ENCODE peak calls at places on chromosomes 12 and 14, in ten cellular contexts. One of them, this sample, is unnamed.

GRCh38 chr14:99731536-99732435 is 47.7 kb downstream of the CYP46A1 start:
- DNase-seq in mesothelial cell of epicardium: peak; percentile 17
- DNase-seq in tibial nerve: peak; percentile 40
- DNase-seq in AG04450: no peak
- DNase-seq in PC-3: no peak
- DNase-seq in astrocyte of the spinal cord: no peak
- DNase-seq in choroid plexus epithelial cell: no peak
- DNase-seq in transverse colon: peak; percentile 11
- DNase-seq in neural crest cell: no peak
- DNase-seq in sigmoid colon: peak; percentile 74
- DNase-seq in this sample: no peak

GRCh38 chr12:110159671-110160245 is 35.6 kb downstream of the IFT81 start:
- DNase-seq in mesothelial cell of epicardium: no peak
- DNase-seq in tibial nerve: no peak
- DNase-seq in AG04450: no peak
- DNase-seq in PC-3: no peak
- DNase-seq in astrocyte of the spinal cord: no peak
- DNase-seq in choroid plexus epithelial cell: no peak
- DNase-seq in transverse colon: no peak
- DNase-seq in neural crest cell: no peak
- DNase-seq in sigmoid colon: no peak
- DNase-seq in this sample: no peak

GRCh38 chr12:269216-269615 is 6.6 kb upstream of the SLC6A13 start:
- DNase-seq in mesothelial cell of epicardium: no peak
- DNase-seq in tibial nerve: peak; percentile 18
- DNase-seq in AG04450: no peak
- DNase-seq in PC-3: no peak
- DNase-seq in astrocyte of the spinal cord: peak; percentile 82
- DNase-seq in choroid plexus epithelial cell: peak; percentile 79
- DNase-seq in transverse colon: no peak
- DNase-seq in neural crest cell: no peak
- DNase-seq in sigmoid colon: no peak
- DNase-seq in this sample: no peak

GRCh38 chr14:100159107-100159864 is at the start of gene DEGS2:
- DNase-seq in mesothelial cell of epicardium: no peak
- DNase-seq in tibial nerve: no peak
- DNase-seq in AG04450: no peak
- DNase-seq in PC-3: peak; percentile 56
- DNase-seq in astrocyte of the spinal cord: no peak
- DNase-seq in choroid plexus epithelial cell: no peak
- DNase-seq in transverse colon: peak; percentile 79
- DNase-seq in neural crest cell: no peak
- DNase-seq in sigmoid colon: no peak
- DNase-seq in this sample: peak; percentile 65

GRCh38 chr12:98022961-98023360 is 492.4 kb upstream of the TMPO start:
- DNase-seq in mesothelial cell of epicardium: no peak
- DNase-seq in tibial nerve: no peak
- DNase-seq in AG04450: no peak
- DNase-seq in PC-3: no peak
- DNase-seq in astrocyte of the spinal cord: no peak
- DNase-seq in choroid plexus epithelial cell: no peak
- DNase-seq in transverse colon: no peak
- DNase-seq in neural crest cell: no peak
- DNase-seq in sigmoid colon: no peak
- DNase-seq in this sample: no peak

GRCh38 chr12:50039151-50039835 is 14.0 kb upstream of the RACGAP1 start:
- DNase-seq in mesothelial cell of epicardium: peak; percentile 82
- DNase-seq in tibial nerve: peak; percentile 82
- DNase-seq in AG04450: peak; percentile 62
- DNase-seq in PC-3: peak; percentile 80
- DNase-seq in astrocyte of the spinal cord: peak; percentile 70
- DNase-seq in choroid plexus epithelial cell: peak; percentile 83
- DNase-seq in transverse colon: peak; percentile 86
- DNase-seq in neural crest cell: peak; percentile 95
- DNase-seq in sigmoid colon: peak; percentile 89
- DNase-seq in this sample: peak; percentile 89

GRCh38 chr12:68428724-68429580 is 96.8 kb upstream of the MDM1 start:
- DNase-seq in mesothelial cell of epicardium: no peak
- DNase-seq in tibial nerve: no peak
- DNase-seq in AG04450: no peak
- DNase-seq in PC-3: peak; percentile 39
- DNase-seq in astrocyte of the spinal cord: peak; percentile 52
- DNase-seq in choroid plexus epithelial cell: no peak
- DNase-seq in transverse colon: no peak
- DNase-seq in neural crest cell: no peak
- DNase-seq in sigmoid colon: no peak
- DNase-seq in this sample: no peak

GRCh38 chr14:56002876-56003625 is 115.2 kb upstream of the PELI2 start:
- DNase-seq in mesothelial cell of epicardium: no peak
- DNase-seq in tibial nerve: no peak
- DNase-seq in AG04450: no peak
- DNase-seq in PC-3: no peak
- DNase-seq in astrocyte of the spinal cord: peak; percentile 16
- DNase-seq in choroid plexus epithelial cell: no peak
- DNase-seq in transverse colon: no peak
- DNase-seq in neural crest cell: no peak
- DNase-seq in sigmoid colon: no peak
- DNase-seq in this sample: no peak

GRCh38 chr12:116687888-116688287 is 50.0 kb downstream of the SPRING1 start:
- DNase-seq in mesothelial cell of epicardium: no peak
- DNase-seq in tibial nerve: no peak
- DNase-seq in AG04450: no peak
- DNase-seq in PC-3: peak; percentile 42
- DNase-seq in astrocyte of the spinal cord: no peak
- DNase-seq in choroid plexus epithelial cell: peak; percentile 34
- DNase-seq in transverse colon: peak; percentile 22
- DNase-seq in neural crest cell: peak; percentile 62
- DNase-seq in sigmoid colon: no peak
- DNase-seq in this sample: no peak

GRCh38 chr14:56199095-56199975 is 81.1 kb downstream of the PELI2 start:
- DNase-seq in mesothelial cell of epicardium: no peak
- DNase-seq in tibial nerve: peak; percentile 22
- DNase-seq in AG04450: peak; percentile 98
- DNase-seq in PC-3: no peak
- DNase-seq in astrocyte of the spinal cord: peak; percentile 98
- DNase-seq in choroid plexus epithelial cell: peak; percentile 99
- DNase-seq in transverse colon: no peak
- DNase-seq in neural crest cell: no peak
- DNase-seq in sigmoid colon: peak; percentile 85
- DNase-seq in this sample: no peak

GRCh38 chr12:118065380-118065779 is 4.4 kb upstream of the WSB2 start:
- DNase-seq in mesothelial cell of epicardium: no peak
- DNase-seq in tibial nerve: no peak
- DNase-seq in AG04450: no peak
- DNase-seq in PC-3: no peak
- DNase-seq in astrocyte of the spinal cord: no peak
- DNase-seq in choroid plexus epithelial cell: no peak
- DNase-seq in transverse colon: no peak
- DNase-seq in neural crest cell: no peak
- DNase-seq in sigmoid colon: no peak
- DNase-seq in this sample: no peak

GRCh38 chr12:22275847-22276246 is 58.7 kb downstream of the ST8SIA1 start:
- DNase-seq in mesothelial cell of epicardium: no peak
- DNase-seq in tibial nerve: peak; percentile 74
- DNase-seq in AG04450: peak; percentile 98
- DNase-seq in PC-3: peak; percentile 95
- DNase-seq in astrocyte of the spinal cord: peak; percentile 98
- DNase-seq in choroid plexus epithelial cell: peak; percentile 95
- DNase-seq in transverse colon: peak; percentile 67
- DNase-seq in neural crest cell: no peak
- DNase-seq in sigmoid colon: peak; percentile 98
- DNase-seq in this sample: no peak

GRCh38 chr12:62113366-62114011 is 146.7 kb upstream of the USP15 start:
- DNase-seq in mesothelial cell of epicardium: no peak
- DNase-seq in tibial nerve: no peak
- DNase-seq in AG04450: no peak
- DNase-seq in PC-3: no peak
- DNase-seq in astrocyte of the spinal cord: no peak
- DNase-seq in choroid plexus epithelial cell: no peak
- DNase-seq in transverse colon: no peak
- DNase-seq in neural crest cell: no peak
- DNase-seq in sigmoid colon: no peak
- DNase-seq in this sample: no peak

GRCh38 chr14:26531894-26532293 is 65.9 kb downstream of the NOVA1 start:
- DNase-seq in mesothelial cell of epicardium: no peak
- DNase-seq in tibial nerve: no peak
- DNase-seq in AG04450: no peak
- DNase-seq in PC-3: peak; percentile 76
- DNase-seq in astrocyte of the spinal cord: peak; percentile 84
- DNase-seq in choroid plexus epithelial cell: peak; percentile 62
- DNase-seq in transverse colon: no peak
- DNase-seq in neural crest cell: no peak
- DNase-seq in sigmoid colon: no peak
- DNase-seq in this sample: no peak

GRCh38 chr14:55324812-55325211 is 53.6 kb downstream of the FBXO34 start:
- DNase-seq in mesothelial cell of epicardium: no peak
- DNase-seq in tibial nerve: no peak
- DNase-seq in AG04450: no peak
- DNase-seq in PC-3: no peak
- DNase-seq in astrocyte of the spinal cord: no peak
- DNase-seq in choroid plexus epithelial cell: no peak
- DNase-seq in transverse colon: no peak
- DNase-seq in neural crest cell: no peak
- DNase-seq in sigmoid colon: no peak
- DNase-seq in this sample: no peak

GRCh38 chr14:59511916-59512530 is 27.7 kb downstream of the JKAMP start:
- DNase-seq in mesothelial cell of epicardium: no peak
- DNase-seq in tibial nerve: no peak
- DNase-seq in AG04450: no peak
- DNase-seq in PC-3: peak; percentile 50
- DNase-seq in astrocyte of the spinal cord: no peak
- DNase-seq in choroid plexus epithelial cell: peak; percentile 42
- DNase-seq in transverse colon: peak; percentile 16
- DNase-seq in neural crest cell: peak; percentile 44
- DNase-seq in sigmoid colon: no peak
- DNase-seq in this sample: peak; percentile 25

GRCh38 chr12:54169036-54169435 is 19.7 kb downstream of the SMUG1 start:
- DNase-seq in mesothelial cell of epicardium: no peak
- DNase-seq in tibial nerve: no peak
- DNase-seq in AG04450: no peak
- DNase-seq in PC-3: no peak
- DNase-seq in astrocyte of the spinal cord: no peak
- DNase-seq in choroid plexus epithelial cell: no peak
- DNase-seq in transverse colon: no peak
- DNase-seq in neural crest cell: no peak
- DNase-seq in sigmoid colon: no peak
- DNase-seq in this sample: no peak
- TF ChIP-seq CTCF in mesothelial cell of epicardium: no peak
- TF ChIP-seq CTCF in tibial nerve: no peak
- TF ChIP-seq CTCF in AG04450: peak; percentile 17
- TF ChIP-seq CTCF in PC-3: no peak
- TF ChIP-seq CTCF in astrocyte of the spinal cord: peak; percentile 30
- TF ChIP-seq CTCF in choroid plexus epithelial cell: no peak
- TF ChIP-seq CTCF in transverse colon: no peak
- TF ChIP-seq CTCF in neural crest cell: no peak
- TF ChIP-seq CTCF in sigmoid colon: no peak
- TF ChIP-seq CTCF in this sample: no peak

DNA sequence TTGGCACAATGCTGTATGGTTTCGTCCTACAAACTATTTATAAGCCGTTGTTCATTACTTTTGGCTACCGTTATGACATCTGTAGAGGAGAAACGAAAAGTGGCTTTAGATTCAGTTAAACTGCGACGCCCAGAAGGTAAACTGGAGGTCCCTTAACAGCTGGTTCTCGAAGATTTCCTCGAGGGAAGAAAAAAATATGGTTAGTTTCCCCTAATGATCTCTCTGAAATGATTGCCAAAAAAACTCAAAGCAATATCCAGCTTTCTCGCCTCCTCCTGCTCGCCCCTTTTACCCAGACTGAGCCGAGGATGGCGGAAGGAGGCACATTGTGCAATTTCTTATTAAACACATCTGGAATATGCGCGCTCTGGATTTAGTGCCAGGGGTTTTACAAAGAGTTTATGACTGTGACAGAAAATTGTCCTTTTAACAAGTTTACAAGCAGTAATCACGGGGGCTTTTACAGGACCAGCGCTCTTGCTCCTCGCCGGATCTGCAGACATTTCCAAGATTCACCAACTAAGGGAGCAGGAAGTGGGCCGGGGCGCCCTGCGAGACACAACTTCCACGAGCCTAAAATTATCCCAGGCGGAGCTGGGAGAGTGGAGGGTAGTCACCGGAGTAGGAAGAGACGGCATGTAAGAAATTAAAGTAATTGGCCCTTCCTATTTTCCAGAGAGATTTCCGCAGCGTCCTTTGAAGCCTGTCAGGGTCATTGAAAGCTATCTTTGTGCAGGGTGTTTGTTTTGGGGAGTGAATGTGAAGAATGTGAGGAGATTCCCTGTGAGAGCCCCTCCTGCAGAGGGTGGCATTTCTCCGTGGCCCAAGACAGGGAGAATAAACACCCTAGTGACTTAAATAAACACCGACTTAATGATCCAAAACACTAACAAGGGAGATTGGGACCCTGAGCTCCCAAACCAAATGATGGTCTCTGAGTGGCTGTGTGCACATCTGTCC is 5.6 kb downstream of the SIX1 start:
- DNase-seq in mesothelial cell of epicardium: no peak
- DNase-seq in tibial nerve: no peak
- DNase-seq in AG04450: no peak
- DNase-seq in PC-3: no peak
- DNase-seq in astrocyte of the spinal cord: no peak
- DNase-seq in choroid plexus epithelial cell: peak; percentile 47
- DNase-seq in transverse colon: no peak
- DNase-seq in neural crest cell: no peak
- DNase-seq in sigmoid colon: no peak
- DNase-seq in this sample: no peak
- TF ChIP-seq CTCF in mesothelial cell of epicardium: no peak
- TF ChIP-seq CTCF in tibial nerve: no peak
- TF ChIP-seq CTCF in AG04450: no peak
- TF ChIP-seq CTCF in PC-3: no peak
- TF ChIP-seq CTCF in astrocyte of the spinal cord: no peak
- TF ChIP-seq CTCF in choroid plexus epithelial cell: peak; percentile 23
- TF ChIP-seq CTCF in transverse colon: no peak
- TF ChIP-seq CTCF in neural crest cell: no peak
- TF ChIP-seq CTCF in sigmoid colon: no peak
- TF ChIP-seq CTCF in this sample: no peak

GRCh38 chr14:92959189-92959531 is 36.2 kb downstream of the CHGA start:
- DNase-seq in mesothelial cell of epicardium: no peak
- DNase-seq in tibial nerve: no peak
- DNase-seq in AG04450: no peak
- DNase-seq in PC-3: no peak
- DNase-seq in astrocyte of the spinal cord: no peak
- DNase-seq in choroid plexus epithelial cell: no peak
- DNase-seq in transverse colon: no peak
- DNase-seq in neural crest cell: no peak
- DNase-seq in sigmoid colon: no peak
- DNase-seq in this sample: peak; percentile 100
- TF ChIP-seq CTCF in mesothelial cell of epicardium: no peak
- TF ChIP-seq CTCF in tibial nerve: no peak
- TF ChIP-seq CTCF in AG04450: no peak
- TF ChIP-seq CTCF in PC-3: no peak
- TF ChIP-seq CTCF in astrocyte of the spinal cord: no peak
- TF ChIP-seq CTCF in choroid plexus epithelial cell: no peak
- TF ChIP-seq CTCF in transverse colon: no peak
- TF ChIP-seq CTCF in neural crest cell: no peak
- TF ChIP-seq CTCF in sigmoid colon: no peak
- TF ChIP-seq CTCF in this sample: no peak

DNA sequence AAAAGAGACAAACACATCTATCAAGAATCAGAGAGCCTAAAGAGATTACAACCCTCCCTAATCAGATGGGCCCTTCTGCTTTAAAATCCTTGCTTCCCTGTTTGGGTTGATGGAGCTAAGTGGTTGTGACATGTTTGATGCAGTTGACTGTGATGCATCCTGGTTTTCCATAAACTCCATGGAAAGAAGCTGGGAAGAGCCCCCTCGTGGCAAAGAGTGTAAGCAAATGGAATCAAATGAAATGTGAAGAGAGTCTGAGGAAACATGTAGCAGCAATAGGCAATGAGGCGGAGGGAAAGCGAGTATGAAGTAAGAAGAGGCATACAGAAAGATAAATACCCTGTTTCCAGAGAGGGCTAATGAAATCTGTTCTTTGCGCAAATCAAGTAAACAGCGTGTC is 70.4 kb upstream of the SLCO1C1 start:
- DNase-seq in mesothelial cell of epicardium: no peak
- DNase-seq in tibial nerve: no peak
- DNase-seq in AG04450: no peak
- DNase-seq in PC-3: peak; percentile 43
- DNase-seq in astrocyte of the spinal cord: peak; percentile 30
- DNase-seq in choroid plexus epithelial cell: peak; percentile 41
- DNase-seq in transverse colon: no peak
- DNase-seq in neural crest cell: peak; percentile 16
- DNase-seq in sigmoid colon: no peak
- DNase-seq in this sample: no peak
- TF ChIP-seq CTCF in mesothelial cell of epicardium: no peak
- TF ChIP-seq CTCF in tibial nerve: no peak
- TF ChIP-seq CTCF in AG04450: peak; percentile 52
- TF ChIP-seq CTCF in PC-3: peak; percentile 52
- TF ChIP-seq CTCF in astrocyte of the spinal cord: peak; percentile 53
- TF ChIP-seq CTCF in choroid plexus epithelial cell: peak; percentile 55
- TF ChIP-seq CTCF in transverse colon: no peak
- TF ChIP-seq CTCF in neural crest cell: peak; percentile 55
- TF ChIP-seq CTCF in sigmoid colon: no peak
- TF ChIP-seq CTCF in this sample: peak; percentile 32